ENCODE peak calls at places on chromosomes 12 and 14, in ten cellular contexts. One of them, this sample, is unnamed.

GRCh38 chr12:67818379-67819001 is 169.9 kb downstream of the DYRK2 start:
- DNase-seq in DND-41: no peak
- DNase-seq in fibroblast of mammary gland: no peak
- DNase-seq in AG09319: no peak
- DNase-seq in neural crest cell: no peak
- DNase-seq in GM06990: no peak
- DNase-seq in endothelial cell of umbilical vein: no peak
- DNase-seq in glutamatergic neuron: no peak
- DNase-seq in endothelial cell: no peak
- DNase-seq in GM12865: no peak
- DNase-seq in this sample: no peak

GRCh38 chr14:61326847-61327246 is 5.5 kb downstream of the PRKCH start:
- DNase-seq in fibroblast of mammary gland: peak
- DNase-seq in glutamatergic neuron: no peak
- DNase-seq in endothelial cell of umbilical vein: peak
- DNase-seq in DND-41: no peak
- DNase-seq in neural crest cell: no peak
- DNase-seq in GM12865: no peak
- DNase-seq in GM06990: no peak
- DNase-seq in AG09319: no peak
- DNase-seq in endothelial cell: peak
- DNase-seq in this sample: peak

GRCh38 chr12:53427905-53428594 is 4.4 kb downstream of the AMHR2 start:
- DNase-seq in endothelial cell: no peak
- DNase-seq in GM12865: peak
- DNase-seq in AG09319: peak
- DNase-seq in endothelial cell of umbilical vein: no peak
- DNase-seq in neural crest cell: no peak
- DNase-seq in glutamatergic neuron: no peak
- DNase-seq in DND-41: no peak
- DNase-seq in GM06990: no peak
- DNase-seq in fibroblast of mammary gland: peak
- DNase-seq in this sample: peak

GRCh38 chr12:92912052-92912451 is 17.0 kb downstream of the EEA1 start:
- DNase-seq in endothelial cell of umbilical vein: no peak
- DNase-seq in GM12865: no peak
- DNase-seq in fibroblast of mammary gland: peak
- DNase-seq in neural crest cell: no peak
- DNase-seq in glutamatergic neuron: no peak
- DNase-seq in GM06990: peak
- DNase-seq in AG09319: no peak
- DNase-seq in DND-41: no peak
- DNase-seq in endothelial cell: no peak
- DNase-seq in this sample: peak

GRCh38 chr12:82723891-82724290 is 37.2 kb downstream of the TMTC2 start:
- DNase-seq in neural crest cell: no peak
- DNase-seq in GM12865: no peak
- DNase-seq in endothelial cell of umbilical vein: no peak
- DNase-seq in GM06990: no peak
- DNase-seq in endothelial cell: no peak
- DNase-seq in fibroblast of mammary gland: no peak
- DNase-seq in DND-41: no peak
- DNase-seq in glutamatergic neuron: no peak
- DNase-seq in AG09319: no peak
- DNase-seq in this sample: no peak

GRCh38 chr12:6951551-6952120 is 480 bp downstream of the PTPN6 start:
- DNase-seq in fibroblast of mammary gland: no peak
- DNase-seq in endothelial cell of umbilical vein: no peak
- DNase-seq in DND-41: no peak
- DNase-seq in GM12865: no peak
- DNase-seq in GM06990: no peak
- DNase-seq in AG09319: no peak
- DNase-seq in neural crest cell: no peak
- DNase-seq in glutamatergic neuron: no peak
- DNase-seq in endothelial cell: no peak
- DNase-seq in this sample: no peak

GRCh38 chr12:71719647-71720370 is 33.9 kb downstream of the TMEM19 start:
- DNase-seq in fibroblast of mammary gland: peak
- DNase-seq in neural crest cell: no peak
- DNase-seq in glutamatergic neuron: no peak
- DNase-seq in GM12865: no peak
- DNase-seq in AG09319: no peak
- DNase-seq in endothelial cell of umbilical vein: no peak
- DNase-seq in GM06990: no peak
- DNase-seq in endothelial cell: no peak
- DNase-seq in DND-41: no peak
- DNase-seq in this sample: no peak

GRCh38 chr12:76860301-76860700 is 18.5 kb downstream of the CSRP2 start:
- DNase-seq in AG09319: no peak
- DNase-seq in glutamatergic neuron: no peak
- DNase-seq in fibroblast of mammary gland: no peak
- DNase-seq in DND-41: no peak
- DNase-seq in GM06990: no peak
- DNase-seq in endothelial cell: no peak
- DNase-seq in neural crest cell: no peak
- DNase-seq in GM12865: no peak
- DNase-seq in endothelial cell of umbilical vein: no peak
- DNase-seq in this sample: no peak

GRCh38 chr14:102150636-102151195 is 11.0 kb downstream of the WDR20 start:
- DNase-seq in neural crest cell: no peak
- DNase-seq in GM12865: no peak
- DNase-seq in endothelial cell of umbilical vein: no peak
- DNase-seq in GM06990: no peak
- DNase-seq in glutamatergic neuron: no peak
- DNase-seq in fibroblast of mammary gland: no peak
- DNase-seq in DND-41: no peak
- DNase-seq in endothelial cell: no peak
- DNase-seq in AG09319: no peak
- DNase-seq in this sample: no peak

GRCh38 chr12:53729659-53730058 is 2.4 kb upstream of the CALCOCO1 start:
- DNase-seq in neural crest cell: no peak
- DNase-seq in GM06990: no peak
- DNase-seq in AG09319: no peak
- DNase-seq in GM12865: no peak
- DNase-seq in endothelial cell of umbilical vein: no peak
- DNase-seq in DND-41: no peak
- DNase-seq in fibroblast of mammary gland: peak
- DNase-seq in glutamatergic neuron: no peak
- DNase-seq in endothelial cell: no peak
- DNase-seq in this sample: no peak

GRCh38 chr14:78314484-78314883 is 144.3 kb downstream of the NRXN3 start:
- DNase-seq in fibroblast of mammary gland: no peak
- DNase-seq in endothelial cell of umbilical vein: no peak
- DNase-seq in AG09319: no peak
- DNase-seq in GM06990: no peak
- DNase-seq in GM12865: no peak
- DNase-seq in DND-41: no peak
- DNase-seq in glutamatergic neuron: no peak
- DNase-seq in neural crest cell: no peak
- DNase-seq in endothelial cell: no peak
- DNase-seq in this sample: no peak
- TF ChIP-seq CTCF in fibroblast of mammary gland: no peak
- TF ChIP-seq CTCF in endothelial cell of umbilical vein: no peak
- TF ChIP-seq CTCF in AG09319: no peak
- TF ChIP-seq CTCF in GM06990: no peak
- TF ChIP-seq CTCF in GM12865: no peak
- TF ChIP-seq CTCF in DND-41: no peak
- TF ChIP-seq CTCF in glutamatergic neuron: no peak
- TF ChIP-seq CTCF in neural crest cell: no peak
- TF ChIP-seq CTCF in endothelial cell: no peak
- TF ChIP-seq CTCF in this sample: no peak

DNA sequence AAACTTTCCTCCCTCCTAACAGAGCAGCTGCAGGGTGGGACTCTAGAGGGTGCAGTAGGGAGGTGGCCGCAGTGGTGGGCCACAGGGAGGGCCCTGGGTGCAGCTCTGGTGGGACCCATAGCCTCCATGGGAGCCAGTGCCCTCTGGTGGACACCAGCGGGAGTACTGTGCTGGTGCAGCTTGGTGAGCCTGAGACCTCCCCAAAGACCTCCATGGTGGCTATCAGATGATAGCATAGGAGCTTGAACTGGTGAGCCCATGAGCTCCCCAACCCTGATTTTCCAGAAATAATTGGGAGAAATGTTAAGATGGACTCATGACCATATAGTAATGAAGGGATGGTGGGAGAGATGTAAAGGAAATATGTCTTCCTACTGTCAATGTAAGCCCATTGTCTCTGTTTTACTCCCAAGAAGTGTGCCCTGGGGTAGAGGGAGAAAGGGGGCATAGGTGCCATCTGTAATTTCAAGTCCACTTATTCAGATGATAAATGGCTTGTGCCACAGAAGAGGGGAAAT is 98.7 kb downstream of the GAS2L3 start:
- DNase-seq in neural crest cell: peak
- DNase-seq in glutamatergic neuron: peak
- DNase-seq in DND-41: peak
- DNase-seq in GM12865: peak
- DNase-seq in fibroblast of mammary gland: peak
- DNase-seq in endothelial cell of umbilical vein: peak
- DNase-seq in AG09319: no peak
- DNase-seq in GM06990: peak
- DNase-seq in endothelial cell: peak
- DNase-seq in this sample: no peak
- TF ChIP-seq CTCF in neural crest cell: peak
- TF ChIP-seq CTCF in glutamatergic neuron: no peak
- TF ChIP-seq CTCF in DND-41: peak
- TF ChIP-seq CTCF in GM12865: peak
- TF ChIP-seq CTCF in fibroblast of mammary gland: peak
- TF ChIP-seq CTCF in endothelial cell of umbilical vein: peak
- TF ChIP-seq CTCF in AG09319: peak
- TF ChIP-seq CTCF in GM06990: peak
- TF ChIP-seq CTCF in endothelial cell: peak
- TF ChIP-seq CTCF in this sample: peak

GRCh38 chr12:52396656-52397055 is 9.5 kb downstream of the KRT82 start:
- DNase-seq in endothelial cell of umbilical vein: no peak
- DNase-seq in GM12865: no peak
- DNase-seq in glutamatergic neuron: no peak
- DNase-seq in neural crest cell: no peak
- DNase-seq in fibroblast of mammary gland: no peak
- DNase-seq in GM06990: no peak
- DNase-seq in endothelial cell: no peak
- DNase-seq in DND-41: no peak
- DNase-seq in AG09319: no peak
- DNase-seq in this sample: no peak

GRCh38 chr12:52398176-52398575 is 8.0 kb downstream of the KRT82 start:
- DNase-seq in neural crest cell: no peak
- DNase-seq in endothelial cell of umbilical vein: no peak
- DNase-seq in glutamatergic neuron: no peak
- DNase-seq in endothelial cell: no peak
- DNase-seq in AG09319: no peak
- DNase-seq in GM06990: no peak
- DNase-seq in DND-41: no peak
- DNase-seq in fibroblast of mammary gland: peak
- DNase-seq in GM12865: no peak
- DNase-seq in this sample: no peak

GRCh38 chr12:52394836-52395405 is 9.5 kb upstream of the KRT84 start:
- DNase-seq in DND-41: no peak
- DNase-seq in endothelial cell of umbilical vein: no peak
- DNase-seq in AG09319: no peak
- DNase-seq in glutamatergic neuron: no peak
- DNase-seq in fibroblast of mammary gland: no peak
- DNase-seq in endothelial cell: no peak
- DNase-seq in neural crest cell: no peak
- DNase-seq in GM06990: no peak
- DNase-seq in GM12865: no peak
- DNase-seq in this sample: no peak

GRCh38 chr12:52392465-52393007 is 7.1 kb upstream of the KRT84 start:
- DNase-seq in GM06990: no peak
- DNase-seq in AG09319: no peak
- DNase-seq in fibroblast of mammary gland: no peak
- DNase-seq in endothelial cell: no peak
- DNase-seq in neural crest cell: no peak
- DNase-seq in DND-41: no peak
- DNase-seq in endothelial cell of umbilical vein: no peak
- DNase-seq in GM12865: no peak
- DNase-seq in glutamatergic neuron: no peak
- DNase-seq in this sample: no peak

DNA sequence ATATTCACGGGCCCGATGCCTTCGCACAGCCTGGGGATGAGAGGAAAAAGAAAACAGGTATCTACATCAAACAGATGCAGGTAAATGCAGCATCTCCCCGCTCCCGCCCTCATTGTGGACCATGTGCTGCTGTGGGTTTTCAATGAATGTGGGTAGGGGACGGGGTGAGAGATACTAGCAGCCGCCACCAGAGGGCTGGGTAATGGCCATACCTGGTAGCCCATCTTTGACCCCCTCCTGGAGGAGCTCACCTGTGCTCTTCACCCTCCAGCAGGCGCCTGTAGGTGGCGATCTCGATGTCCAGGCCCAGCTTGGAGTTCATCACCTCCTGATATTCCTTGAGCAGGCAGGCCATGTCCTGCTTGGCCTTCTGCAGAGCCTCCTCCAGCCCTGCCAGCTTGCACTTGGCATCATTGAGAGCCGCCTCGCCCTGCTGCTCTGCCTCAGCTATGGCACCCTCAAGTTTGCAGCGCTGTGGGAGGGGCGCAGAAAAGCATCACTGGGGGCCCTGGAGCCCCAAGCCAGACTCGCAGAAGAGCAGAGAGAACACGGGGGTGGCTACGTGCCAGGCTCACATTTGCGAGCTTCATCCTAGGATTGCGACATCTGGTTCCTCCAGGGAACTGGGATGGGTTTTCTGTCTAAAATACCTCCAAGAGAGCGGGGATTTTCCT is 10.2 kb downstream of the KRT82 start:
- DNase-seq in AG09319: no peak
- DNase-seq in glutamatergic neuron: no peak
- DNase-seq in endothelial cell: peak
- DNase-seq in GM06990: no peak
- DNase-seq in endothelial cell of umbilical vein: no peak
- DNase-seq in GM12865: peak
- DNase-seq in neural crest cell: no peak
- DNase-seq in DND-41: no peak
- DNase-seq in fibroblast of mammary gland: peak
- DNase-seq in this sample: no peak
- TF ChIP-seq CTCF in AG09319: no peak
- TF ChIP-seq CTCF in glutamatergic neuron: peak
- TF ChIP-seq CTCF in endothelial cell: peak
- TF ChIP-seq CTCF in GM06990: peak
- TF ChIP-seq CTCF in endothelial cell of umbilical vein: no peak
- TF ChIP-seq CTCF in GM12865: peak
- TF ChIP-seq CTCF in neural crest cell: peak
- TF ChIP-seq CTCF in DND-41: no peak
- TF ChIP-seq CTCF in fibroblast of mammary gland: peak
- TF ChIP-seq CTCF in this sample: peak

DNA sequence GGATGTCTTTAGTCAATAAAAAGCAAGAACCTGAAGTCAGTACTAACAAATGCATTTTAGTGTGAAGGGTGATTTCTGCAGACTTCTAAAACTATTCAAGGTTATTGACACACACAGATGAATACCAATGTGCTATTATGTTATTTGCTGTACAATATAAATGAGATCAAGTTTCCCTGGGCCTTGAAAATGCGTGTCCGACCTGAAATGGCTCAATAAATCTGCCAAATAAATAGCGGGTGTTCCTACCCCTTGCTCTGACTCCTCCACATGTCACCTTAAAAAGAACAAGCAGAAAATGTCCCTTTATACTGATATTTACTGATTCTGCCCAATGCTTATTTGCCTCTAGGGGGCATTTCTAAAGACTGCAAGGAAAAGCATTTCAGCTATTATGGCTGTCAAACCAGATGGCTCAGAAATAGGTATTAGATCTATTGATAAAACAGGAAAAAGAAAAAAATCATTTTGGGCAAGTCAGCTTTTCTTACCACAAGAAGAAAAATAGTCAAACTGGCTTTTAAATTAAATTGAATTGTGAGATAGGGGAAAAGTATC is 367.3 kb upstream of the KITLG start:
- DNase-seq in DND-41: no peak
- DNase-seq in neural crest cell: no peak
- DNase-seq in endothelial cell: no peak
- DNase-seq in GM06990: no peak
- DNase-seq in GM12865: no peak
- DNase-seq in AG09319: no peak
- DNase-seq in fibroblast of mammary gland: no peak
- DNase-seq in glutamatergic neuron: no peak
- DNase-seq in endothelial cell of umbilical vein: no peak
- DNase-seq in this sample: no peak
- TF ChIP-seq CTCF in DND-41: no peak
- TF ChIP-seq CTCF in neural crest cell: peak
- TF ChIP-seq CTCF in endothelial cell: no peak
- TF ChIP-seq CTCF in GM06990: peak
- TF ChIP-seq CTCF in GM12865: no peak
- TF ChIP-seq CTCF in AG09319: no peak
- TF ChIP-seq CTCF in fibroblast of mammary gland: peak
- TF ChIP-seq CTCF in glutamatergic neuron: peak
- TF ChIP-seq CTCF in endothelial cell of umbilical vein: no peak
- TF ChIP-seq CTCF in this sample: peak